ENCODE peak calls at places on chromosomes 6 and 20, in seven cellular contexts. J, N, W, D, E, F and O are unnamed samples.

GRCh38 chr6:104884867-104885517 is 25.3 kb upstream of the HACE1 start:
- DNase-seq in D (no peak), E (no peak), J (no peak), F (no peak), N (no peak), W (no peak), O (no peak)

GRCh38 chr6:167119680-167120556 is 3.0 kb upstream of the CCR6 start:
- DNase-seq in W (no peak), D (peak; percentile 69), J (no peak), F (no peak), N (no peak), E (no peak), O (no peak)

GRCh38 chr20:56924976-56925695 is 296.0 kb downstream of the TFAP2C start:
- DNase-seq in F (no peak), J (no peak), W (peak; percentile 29), D (no peak), E (no peak), N (no peak), O (no peak)

GRCh38 chr20:45459606-45460005 is 9.9 kb upstream of the WFDC2 start:
- DNase-seq in D (no peak), W (no peak), F (peak; percentile 8), N (no peak), J (no peak), E (peak; percentile 3), O (peak; percentile 18)

GRCh38 chr6:126174697-126175096 is 165.2 kb upstream of the CENPW start:
- DNase-seq in F (no peak), W (no peak), D (no peak), N (no peak), J (no peak), E (no peak), O (peak; percentile 23)

GRCh38 chr20:5395932-5396727 is 79.4 kb upstream of the PROKR2 start:
- DNase-seq in E (no peak), N (no peak), W (no peak), J (no peak), D (no peak), F (no peak), O (peak; percentile 52)

GRCh38 chr20:24746351-24746685 is 202.8 kb upstream of the CST7 start:
- DNase-seq in F (no peak), E (no peak), W (no peak), J (no peak), D (no peak), N (peak; percentile 96), O (no peak)

GRCh38 chr20:57704245-57704644 is 5.6 kb downstream of the PMEPA1 start:
- DNase-seq in E (no peak), J (no peak), D (no peak), W (no peak), F (no peak), N (no peak), O (no peak)

GRCh38 chr20:36446557-36446956 is 94.8 kb upstream of the MYL9 start:
- DNase-seq in N (no peak), F (no peak), D (no peak), E (no peak), J (no peak), W (no peak), O (no peak)

GRCh38 chr20:57483287-57484050 is 41.5 kb downstream of the CTCFL start:
- DNase-seq in W (no peak), F (no peak), J (no peak), E (no peak), D (peak; percentile 93), N (no peak), O (no peak)

GRCh38 chr6:43793154-43793874 is 23.3 kb downstream of the VEGFA start:
- DNase-seq in D (no peak), N (no peak), E (no peak), W (no peak), F (no peak), J (no peak), O (no peak)

GRCh38 chr6:151001387-151002063 is 136.0 kb downstream of the MTHFD1L start:
- DNase-seq in W (no peak), D (no peak), E (no peak), N (no peak), F (no peak), J (no peak), O (no peak)

GRCh38 chr6:138101946-138102731 is 5.1 kb downstream of the PERP start:
- DNase-seq in F (peak; percentile 25), D (no peak), E (no peak), N (no peak), J (no peak), W (no peak), O (peak; percentile 82)

DNA sequence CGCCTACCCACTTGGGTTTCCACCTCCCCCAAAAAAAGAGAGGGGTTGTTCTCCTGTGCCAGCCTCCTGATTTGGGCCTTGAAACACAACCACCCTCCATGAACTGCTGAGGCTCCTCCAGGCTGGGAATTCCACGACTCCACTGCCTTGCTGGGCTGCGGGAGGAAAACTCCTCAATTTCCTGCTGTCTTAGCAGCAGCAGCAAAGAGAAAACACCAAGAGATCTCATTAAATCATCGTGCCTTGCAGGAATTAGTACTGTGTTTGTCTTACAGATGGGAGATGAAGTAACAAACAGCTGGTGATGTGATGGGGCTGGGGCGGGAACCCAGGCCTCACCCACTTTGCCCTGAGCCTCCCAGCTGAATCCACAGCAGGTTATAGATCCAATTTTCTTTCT is 29.0 kb downstream of the BPIFB1 start:
- DNase-seq in N (no peak), J (no peak), D (no peak), F (no peak), W (no peak), E (no peak), O (no peak)
- H3K4me3 ChIP-seq in N (no peak overlapping the region), J (no peak overlapping the region), D (no peak overlapping the region), F (no peak overlapping the region), W (no peak overlapping the region), E (no peak overlapping the region), O (no peak overlapping the region)

GRCh38 chr20:49210101-49210749 is 9.0 kb upstream of the DDX27 start:
- DNase-seq in E (no peak), W (no peak), D (no peak), N (no peak), J (no peak), F (peak; percentile 73), O (no peak)

GRCh38 chr20:49210750-49211110 is 8.5 kb upstream of the DDX27 start:
- DNase-seq in D (no peak), N (no peak), F (peak; percentile 42), W (no peak), J (no peak), E (no peak), O (no peak)

GRCh38 chr20:49203011-49203410 is 14.9 kb upstream of the STAU1 start:
- DNase-seq in E (no peak), D (no peak), N (no peak), J (no peak), F (no peak), W (no peak), O (no peak)

GRCh38 chr20:49203746-49204145 is 15.5 kb upstream of the DDX27 start:
- DNase-seq in W (no peak), N (no peak), E (no peak), F (no peak), J (no peak), D (no peak), O (no peak)

DNA sequence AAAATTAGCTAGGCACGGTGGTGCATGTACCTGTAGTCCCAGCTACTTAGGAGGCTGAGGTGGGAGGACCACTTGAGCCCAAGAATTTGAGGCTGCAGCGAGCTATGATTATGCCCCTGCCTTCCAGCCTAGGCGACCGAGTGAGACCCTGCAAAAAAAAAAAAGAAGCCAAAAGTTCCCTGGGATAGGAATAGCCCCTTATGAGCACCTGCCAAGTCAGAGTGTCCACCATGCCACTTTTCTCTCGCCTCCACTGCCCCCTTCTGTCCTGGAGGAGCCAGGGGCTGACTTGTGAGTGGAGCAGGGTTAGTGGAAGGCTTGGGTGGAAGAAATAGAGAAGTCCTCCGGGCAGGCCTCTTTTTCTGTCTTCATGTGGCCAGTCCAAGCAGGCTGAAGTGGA is 12.1 kb upstream of the DDX27 start:
- DNase-seq in F (no peak), W (no peak), D (peak; percentile 32), N (no peak), J (no peak), E (no peak), O (no peak)
- TF ChIP-seq CTCF in F (no peak), W (no peak), D (peak; percentile 24), N (no peak), J (no peak), E (no peak), O (peak; percentile 31)

DNA sequence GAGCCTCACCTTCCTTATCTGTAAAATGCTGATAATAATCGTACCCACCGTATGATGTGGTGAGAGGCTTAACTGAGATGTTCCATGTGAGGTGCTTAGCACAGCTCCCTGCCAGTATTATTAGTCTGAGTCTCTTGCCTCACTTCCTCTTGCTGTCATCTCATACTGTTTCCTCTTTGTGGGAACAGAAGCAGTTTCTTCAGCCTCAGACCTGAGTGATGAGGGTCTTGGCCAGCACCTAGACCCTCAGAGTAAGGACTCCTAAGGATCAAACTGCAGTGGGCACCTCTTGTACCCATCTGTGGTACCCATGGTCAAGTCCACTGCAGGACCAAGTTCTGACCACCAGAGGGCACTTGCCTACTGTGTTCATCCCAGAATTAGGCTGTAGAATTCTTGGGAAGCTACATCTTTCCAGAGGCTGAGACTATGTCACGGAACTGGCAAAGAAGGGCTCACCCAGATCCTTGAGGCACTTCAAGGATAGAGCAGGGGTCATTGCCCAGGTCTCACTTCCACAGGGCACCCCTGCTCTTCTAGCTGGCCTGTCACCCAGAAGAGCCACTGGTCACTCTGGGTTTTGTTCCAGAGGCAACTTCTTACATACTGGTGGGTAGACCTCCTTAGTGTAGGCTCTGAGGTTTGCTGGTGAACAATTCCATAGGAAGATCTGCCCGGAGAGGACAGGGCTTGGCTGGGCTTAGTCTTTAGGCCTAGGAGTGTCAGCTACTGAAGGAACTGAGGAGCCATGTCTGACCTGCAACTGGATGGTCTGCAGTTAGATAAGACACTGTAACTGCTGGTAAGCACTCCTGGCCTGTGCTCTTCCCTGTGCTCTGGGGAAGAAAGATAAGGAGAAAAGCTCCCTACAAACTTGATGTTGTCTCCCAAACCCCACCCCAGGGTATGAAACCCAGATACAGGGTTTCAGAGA is 20.6 kb upstream of the SGK2 start:
- DNase-seq in N (peak; percentile 39), F (peak; percentile 64), E (peak; percentile 60), W (peak; percentile 82), J (peak; percentile 56), D (peak; percentile 59), O (peak; percentile 72)
- H3K4me3 ChIP-seq in N (no peak overlapping the region), F (no peak overlapping the region), E (no peak overlapping the region), W (no peak overlapping the region), J (no peak overlapping the region), D (no peak overlapping the region), O (no peak overlapping the region)

DNA sequence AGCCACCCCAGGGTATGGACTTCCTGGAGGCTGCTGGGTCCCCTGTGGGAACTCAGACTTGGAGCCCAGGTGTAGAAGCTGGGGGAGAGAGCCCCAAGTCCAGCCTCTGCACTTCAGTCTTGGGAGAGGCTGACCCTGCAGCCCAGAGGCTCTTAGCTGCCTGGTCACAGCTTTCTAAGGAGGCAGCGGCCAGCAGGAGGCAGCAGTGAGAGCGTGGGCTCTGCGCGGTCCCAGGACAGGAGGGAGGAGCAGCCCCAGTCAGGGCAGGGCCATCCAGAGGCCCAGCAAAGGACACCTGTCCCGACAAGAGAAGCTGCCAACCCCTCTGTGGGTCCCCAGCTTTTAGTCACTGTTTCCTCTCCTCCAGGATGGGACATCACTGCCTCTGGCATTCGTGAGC is 9.4 kb downstream of the TREML2 start:
- DNase-seq in F (no peak), N (no peak), W (peak; percentile 60), D (peak; percentile 61), E (no peak), J (no peak), O (peak; percentile 18)
- TF ChIP-seq CTCF in F (peak; percentile 28), N (peak; percentile 40), W (peak; percentile 48), D (peak; percentile 51), E (peak; percentile 31), J (peak; percentile 20), O (peak; percentile 55)